ENCODE peak calls at places on chromosome X, in ten cellular contexts. T is transverse colon, N is fibroblast of villous mesenchyme, A is GM13976, X is endothelial cell, J is left ventricle myocardium inferior, S is left lung, K is cardiac fibroblast, H is body of pancreas, O is Peyer's patch. C is an unnamed sample.
A peak's percentile ranks its signal among the peaks of the same experiment; 100 is the strongest.

GRCh38 chrX:29225670-29226069 is 638.4 kb downstream of the IL1RAPL1 start:
- DNase-seq in T (no peak), N (no peak), A (no peak), X (no peak), J (no peak), S (no peak), K (no peak), H (no peak), O (no peak), C (no peak)

GRCh38 chrX:155888139-155888538 is 7.0 kb downstream of the VAMP7 start:
- DNase-seq in T (no peak), N (peak; percentile 73), A (no peak), X (no peak), J (no peak), S (no peak), K (peak; percentile 65), H (no peak), O (no peak), C (no peak)

GRCh38 chrX:40262641-40263560 is 165.1 kb upstream of the BCOR start:
- DNase-seq in T (no peak), N (peak; percentile 70), A (no peak), X (no peak), J (no peak), S (no peak), K (peak; percentile 71), H (peak; percentile 26), O (no peak), C (no peak)

GRCh38 chrX:10656214-10656613 is 35.8 kb upstream of the MID1 start:
- DNase-seq in T (no peak), N (no peak), A (no peak), X (no peak), J (no peak), S (no peak), K (no peak), H (no peak), O (no peak), C (no peak)

GRCh38 chrX:46686003-46686645 is 72.8 kb downstream of the SLC9A7 start:
- DNase-seq in T (peak; percentile 22), N (peak; percentile 48), A (peak; percentile 27), X (peak; percentile 11), J (no peak), S (no peak), K (peak; percentile 52), H (peak; percentile 32), O (no peak), C (no peak)

GRCh38 chrX:111329370-111329769 is 59.1 kb upstream of the CAPN6 start:
- DNase-seq in T (no peak), N (no peak), A (no peak), X (no peak), J (no peak), S (no peak), K (no peak), H (no peak), O (no peak), C (no peak)

GRCh38 chrX:47232803-47233332 is at the start of gene USP11:
- DNase-seq in T (peak; percentile 50), N (peak; percentile 45), A (peak; percentile 62), X (no peak), J (no peak), S (peak; percentile 47), K (peak; percentile 60), H (no peak), O (no peak), C (peak; percentile 48)

GRCh38 chrX:135973025-135973547 is 702 bp downstream of the MMGT1 start:
- DNase-seq in T (peak; percentile 26), N (peak; percentile 19), A (no peak), X (no peak), J (no peak), S (no peak), K (peak; percentile 22), H (peak; percentile 8), O (no peak), C (no peak)

DNA sequence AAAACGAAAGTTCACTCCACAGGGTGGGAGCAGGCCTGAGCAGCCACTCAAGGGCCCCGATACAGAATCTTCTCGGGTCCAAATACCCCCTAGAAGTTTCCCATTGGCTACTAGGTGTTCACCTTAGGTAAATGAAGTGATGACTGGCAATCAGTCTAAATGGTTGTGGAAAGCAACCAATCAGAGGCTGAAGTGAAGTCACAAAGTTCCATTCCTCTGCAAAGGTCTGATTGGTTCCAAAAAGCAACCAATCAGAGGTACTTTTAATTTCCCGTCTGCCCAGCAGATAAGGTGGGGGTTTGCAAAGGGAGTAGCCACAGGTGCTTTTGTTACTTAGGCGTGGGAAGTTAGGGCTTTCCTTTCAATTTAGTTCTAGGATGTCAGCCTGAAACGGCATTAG is 58.2 kb upstream of the NKAP start:
- DNase-seq in T (no peak), N (no peak), A (no peak), X (no peak), J (no peak), S (no peak), K (no peak), H (no peak), O (no peak), C (no peak)
- TF ChIP-seq CTCF in T (no peak), N (no peak), A (no peak), X (no peak), J (no peak), S (no peak), K (no peak), H (no peak), O (no peak), C (no peak)

GRCh38 chrX:129760981-129761380 is 18.8 kb upstream of the SASH3 start:
- DNase-seq in T (no peak), N (no peak), A (no peak), X (no peak), J (no peak), S (no peak), K (no peak), H (no peak), O (no peak), C (no peak)

GRCh38 chrX:129759576-129760061 is 20.1 kb upstream of the SASH3 start:
- DNase-seq in T (peak; percentile 40), N (peak; percentile 76), A (no peak), X (no peak), J (no peak), S (peak; percentile 72), K (peak; percentile 86), H (peak; percentile 16), O (no peak), C (peak; percentile 47)

GRCh38 chrX:129760155-129760554 is 19.6 kb upstream of the SASH3 start:
- DNase-seq in T (no peak), N (no peak), A (no peak), X (no peak), J (no peak), S (no peak), K (no peak), H (no peak), O (no peak), C (no peak)

GRCh38 chrX:129762448-129762847 is 17.3 kb upstream of the SASH3 start:
- DNase-seq in T (no peak), N (no peak), A (no peak), X (no peak), J (no peak), S (no peak), K (no peak), H (no peak), O (no peak), C (no peak)

DNA sequence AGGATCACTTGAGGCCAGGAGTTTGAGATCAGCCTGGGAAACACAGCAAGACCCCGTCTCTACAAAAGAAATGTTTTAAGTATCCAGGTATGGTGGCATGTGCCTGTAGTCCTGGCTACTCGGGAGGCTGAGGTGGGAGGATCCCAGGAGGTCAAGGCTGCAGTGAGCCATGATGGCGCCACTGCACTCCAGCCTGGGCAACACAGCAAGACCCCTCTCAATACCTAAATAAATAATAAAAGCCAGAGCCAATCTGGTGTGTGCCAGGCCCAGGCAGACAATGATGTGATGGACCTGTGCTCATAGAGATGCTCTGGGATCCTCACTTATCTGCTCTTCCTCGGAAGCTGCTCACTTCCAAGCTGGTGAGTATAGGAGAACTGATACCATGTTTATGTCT is 18.2 kb upstream of the SASH3 start:
- DNase-seq in T (no peak), N (no peak), A (no peak), X (no peak), J (no peak), S (no peak), K (no peak), H (no peak), O (no peak), C (no peak)
- TF ChIP-seq CTCF in T (no peak), N (no peak), A (no peak), X (no peak), J (no peak), S (no peak), K (no peak), H (no peak), O (no peak), C (no peak)

DNA sequence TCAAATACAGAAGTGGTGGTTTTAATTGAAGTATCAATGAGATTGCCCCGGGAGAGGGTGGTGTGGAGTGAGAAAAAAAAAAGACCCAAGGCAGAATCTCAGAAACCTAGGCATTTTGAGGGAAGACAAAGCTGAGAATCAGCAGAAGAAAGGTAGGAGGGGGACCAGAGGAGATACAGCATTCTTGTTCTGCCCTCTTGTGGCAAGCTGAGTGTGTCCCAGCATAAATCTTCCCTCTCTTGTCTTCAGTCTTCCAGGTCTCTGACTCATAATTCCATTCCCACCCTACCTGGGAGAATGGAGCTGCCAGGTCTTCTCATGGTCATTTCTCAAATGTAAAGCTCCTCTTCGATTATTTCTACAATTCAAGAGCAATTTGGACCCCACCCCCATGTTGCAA is 32.7 kb upstream of the MAGED1 start:
- DNase-seq in T (peak; percentile 14), N (peak; percentile 43), A (peak; percentile 5), X (peak; percentile 7), J (no peak), S (no peak), K (peak; percentile 59), H (peak; percentile 31), O (no peak), C (no peak)
- TF ChIP-seq CTCF in T (peak; percentile 34), N (peak; percentile 56), A (peak; percentile 38), X (no peak), J (peak; percentile 58), S (no peak), K (peak; percentile 51), H (peak; percentile 47), O (peak; percentile 55), C (peak; percentile 29)

GRCh38 chrX:53241558-53241957 is 16.6 kb upstream of the KDM5C start:
- DNase-seq in T (no peak), N (no peak), A (no peak), X (no peak), J (no peak), S (no peak), K (no peak), H (no peak), O (no peak), C (no peak)

GRCh38 chrX:53247928-53248327 is 22.9 kb upstream of the KDM5C start:
- DNase-seq in T (no peak), N (no peak), A (no peak), X (no peak), J (no peak), S (no peak), K (no peak), H (no peak), O (no peak), C (no peak)

GRCh38 chrX:53242310-53242709 is 17.3 kb upstream of the KDM5C start:
- DNase-seq in T (no peak), N (no peak), A (no peak), X (no peak), J (no peak), S (no peak), K (no peak), H (no peak), O (no peak), C (no peak)

GRCh38 chrX:53246231-53246630 is 21.2 kb upstream of the KDM5C start:
- DNase-seq in T (no peak), N (no peak), A (no peak), X (no peak), J (no peak), S (no peak), K (no peak), H (no peak), O (no peak), C (no peak)

DNA sequence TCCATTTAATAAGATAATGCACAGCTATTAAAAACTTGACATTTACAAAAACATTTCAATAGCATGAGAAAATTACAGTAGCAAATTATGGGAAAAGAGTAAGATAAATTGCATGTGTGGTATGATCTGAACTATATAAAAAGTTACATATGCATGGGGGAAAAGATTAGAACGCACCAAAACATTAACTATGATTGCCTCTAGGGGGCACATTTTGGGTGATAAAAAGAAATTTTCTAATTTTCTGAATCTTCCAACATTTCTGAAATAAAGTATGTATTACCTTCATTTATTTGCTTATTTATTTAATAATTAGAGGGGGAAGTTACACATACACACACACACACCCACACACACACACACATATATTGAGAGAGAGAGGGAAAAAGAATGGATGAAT is 19.6 kb upstream of the KDM5C start:
- DNase-seq in T (no peak), N (no peak), A (no peak), X (no peak), J (no peak), S (no peak), K (no peak), H (no peak), O (no peak), C (no peak)
- TF ChIP-seq CTCF in T (no peak), N (peak; percentile 26), A (no peak), X (peak; percentile 43), J (peak; percentile 10), S (no peak), K (peak; percentile 18), H (no peak), O (no peak), C (no peak)

C was measured in natural killer cell.